ENCODE peak calls at places on chromosomes 6 and 20, in six cellular contexts. U, F, J, K, H and L are unnamed samples.

GRCh38 chr6:115910147-115910546 is 150.5 kb downstream of the FRK start:
- DNase-seq in U (no peak), F (no peak), J (no peak), K (no peak), H (no peak), L (no peak)

GRCh38 chr6:49325901-49326300 is 137.2 kb downstream of the MMUT start:
- DNase-seq in U (peak; percentile 5), F (no peak), J (no peak), K (no peak), H (no peak), L (no peak)

GRCh38 chr20:38878798-38879197 is 47.4 kb upstream of the FAM83D start:
- DNase-seq in U (peak; percentile 10), F (no peak), J (no peak), K (no peak), H (no peak), L (no peak)

GRCh38 chr6:166439366-166440091 is 56.8 kb upstream of the MPC1 start:
- DNase-seq in U (no peak), F (no peak), J (no peak), K (no peak), H (no peak), L (no peak)

GRCh38 chr6:53707108-53707897 is 41.7 kb upstream of the KLHL31 start:
- DNase-seq in U (no peak), F (no peak), J (no peak), K (no peak), H (no peak), L (peak; percentile 32)

GRCh38 chr6:169225887-169226286 is 27.8 kb downstream of the THBS2 start:
- DNase-seq in U (no peak), F (no peak), J (no peak), K (no peak), H (no peak), L (no peak)

GRCh38 chr6:137904822-137905617 is 38.0 kb downstream of the TNFAIP3 start:
- DNase-seq in U (no peak), F (no peak), J (no peak), K (no peak), H (no peak), L (no peak)

GRCh38 chr20:24503352-24503931 is 34.0 kb downstream of the SYNDIG1 start:
- DNase-seq in U (no peak), F (no peak), J (no peak), K (no peak), H (no peak), L (peak; percentile 71)

GRCh38 chr20:32526125-32526524 is 59.0 kb downstream of the NOL4L start:
- DNase-seq in U (no peak), F (no peak), J (no peak), K (no peak), H (no peak), L (no peak)

GRCh38 chr6:133286765-133287164 is 45.6 kb downstream of the EYA4 start:
- DNase-seq in U (no peak), F (no peak), J (no peak), K (no peak), H (no peak), L (no peak)

GRCh38 chr20:51185277-51185676 is 162.4 kb upstream of the KCNG1 start:
- DNase-seq in U (no peak), F (no peak), J (no peak), K (no peak), H (no peak), L (no peak)

GRCh38 chr6:1705630-1706029 is 95.9 kb downstream of the FOXC1 start:
- DNase-seq in U (no peak), F (no peak), J (no peak), K (no peak), H (no peak), L (no peak)

GRCh38 chr6:13924949-13925881 is at the start of gene RNF182:
- DNase-seq in U (no peak), F (no peak), J (no peak), K (no peak), H (peak; percentile 83), L (no peak)

GRCh38 chr20:37994512-37994911 is 38.7 kb downstream of the TTI1 start:
- DNase-seq in U (no peak), F (no peak), J (no peak), K (no peak), H (no peak), L (no peak)

GRCh38 chr20:57146155-57146554 is 120.3 kb downstream of the BMP7 start:
- DNase-seq in U (no peak), F (no peak), J (no peak), K (no peak), H (no peak), L (no peak)

GRCh38 chr6:3625980-3626533 is 125.5 kb downstream of the PXDC1 start:
- DNase-seq in U (no peak), F (no peak), J (no peak), K (no peak), H (no peak), L (no peak)

GRCh38 chr6:142746524-142746923 is 198.5 kb downstream of the HIVEP2 start:
- DNase-seq in U (no peak), F (no peak), J (peak; percentile 6), K (no peak), H (peak; percentile 39), L (peak; percentile 20)

GRCh38 chr6:42390228-42390934 is 61.3 kb downstream of the TRERF1 start:
- DNase-seq in U (no peak), F (no peak), J (no peak), K (no peak), H (peak; percentile 32), L (no peak)

GRCh38 chr6:106908386-106908840 is 66.1 kb downstream of the CD24 start:
- DNase-seq in U (no peak), F (no peak), J (no peak), K (no peak), H (peak; percentile 12), L (no peak)

GRCh38 chr6:30319146-30319835 is 7.4 kb upstream of the TRIM39 start:
- DNase-seq in U (no peak), F (no peak), J (no peak), K (no peak), H (no peak), L (no peak)

GRCh38 chr20:326645-327031 is 1.3 kb downstream of the SOX12 start:
- DNase-seq in U (no peak), F (no peak), J (peak; percentile 17), K (no peak), H (no peak), L (no peak)

GRCh38 chr6:159110013-159110412 is 59.2 kb upstream of the FNDC1 start:
- DNase-seq in U (peak; percentile 62), F (no peak), J (peak; percentile 31), K (no peak), H (no peak), L (no peak)

GRCh38 chr6:14596410-14596809 is 478.8 kb downstream of the CD83 start:
- DNase-seq in U (peak; percentile 66), F (no peak), J (no peak), K (no peak), H (no peak), L (peak; percentile 38)

GRCh38 chr6:40778186-40778585 is 191.0 kb upstream of the LRFN2 start:
- DNase-seq in U (peak; percentile 22), F (no peak), J (no peak), K (no peak), H (no peak), L (no peak)

GRCh38 chr6:107668826-107669474 is 155.2 kb downstream of the SCML4 start:
- DNase-seq in U (no peak), F (no peak), J (no peak), K (no peak), H (peak; percentile 76), L (peak; percentile 27)

GRCh38 chr6:44738652-44739141 is 351.2 kb downstream of the CDC5L start:
- DNase-seq in U (peak; percentile 94), F (no peak), J (no peak), K (no peak), H (no peak), L (peak; percentile 33)

GRCh38 chr20:23445596-23446217 is 6.2 kb downstream of the CSTL1 start:
- DNase-seq in U (peak; percentile 22), F (no peak), J (no peak), K (no peak), H (no peak), L (no peak)

GRCh38 chr6:150877928-150878327 is 12.4 kb downstream of the MTHFD1L start:
- DNase-seq in U (no peak), F (no peak), J (no peak), K (no peak), H (no peak), L (no peak)

GRCh38 chr6:142013286-142013685 is 119.4 kb upstream of the GJE1 start:
- DNase-seq in U (peak; percentile 88), F (no peak), J (no peak), K (no peak), H (no peak), L (no peak)

GRCh38 chr6:106253194-106253593 is 72.4 kb downstream of the ATG5 start:
- DNase-seq in U (peak; percentile 74), F (no peak), J (no peak), K (no peak), H (no peak), L (no peak)